ENCODE peak calls at places on chromosomes 12 and 14, in five cellular contexts. L is HCT116, S is GM23338, X is HepG2, V is suprapubic skin. D is an unnamed sample.

GRCh38 chr14:54564071-54564798 is 2.7 kb upstream of the SAMD4A start:
- DNase-seq in L (no peak), S (peak), X (peak), V (no peak), D (no peak)

GRCh38 chr12:122730215-122731014 is at the start of gene HCAR1:
- DNase-seq in L (no peak), S (no peak), X (peak), V (no peak), D (no peak)

GRCh38 chr12:106739815-106740552 is 34.5 kb upstream of the RIC8B start:
- DNase-seq in L (no peak), S (no peak), X (no peak), V (no peak), D (no peak)

GRCh38 chr12:62658910-62659309 is 192.3 kb downstream of the MON2 start:
- DNase-seq in L (no peak), S (peak), X (no peak), V (no peak), D (no peak)

GRCh38 chr14:46259536-46259935 is 392.0 kb downstream of the RPL10L start:
- DNase-seq in L (no peak), S (peak), X (no peak), V (no peak), D (no peak)

GRCh38 chr14:22651586-22651985 is 7.4 kb upstream of the OR6J1 start:
- DNase-seq in L (no peak), S (no peak), X (no peak), V (no peak), D (no peak)

GRCh38 chr12:21607701-21608100 is 3.1 kb upstream of the GYS2 start:
- DNase-seq in L (peak), S (peak), X (no peak), V (no peak), D (no peak)

GRCh38 chr12:129844662-129845061 is 59.2 kb downstream of the TMEM132D start:
- DNase-seq in L (no peak), S (no peak), X (no peak), V (no peak), D (no peak)

GRCh38 chr12:26555139-26555538 is 277.9 kb downstream of the ITPR2 start:
- DNase-seq in L (no peak), S (no peak), X (no peak), V (no peak), D (no peak)

GRCh38 chr12:62640910-62641448 is 174.4 kb downstream of the MON2 start:
- DNase-seq in L (no peak), S (no peak), X (no peak), V (no peak), D (no peak)

GRCh38 chr14:73740921-73741326 is 26.7 kb upstream of the PNMA1 start:
- DNase-seq in L (peak), S (peak), X (peak), V (no peak), D (no peak)

GRCh38 chr12:128133321-128134050 is 133.5 kb upstream of the TMEM132C start:
- DNase-seq in L (no peak), S (no peak), X (no peak), V (no peak), D (no peak)

GRCh38 chr12:1226951-1227350 is 235.9 kb downstream of the ERC1 start:
- DNase-seq in L (no peak), S (no peak), X (no peak), V (no peak), D (no peak)

GRCh38 chr14:66141733-66142132 is 344.4 kb upstream of the CCDC196 start:
- DNase-seq in L (no peak), S (no peak), X (no peak), V (no peak), D (no peak)

GRCh38 chr12:692274-692673 is 29.0 kb upstream of the NINJ2 start:
- DNase-seq in L (no peak), S (no peak), X (no peak), V (no peak), D (no peak)

GRCh38 chr12:107379852-107380567 is 286.7 kb upstream of the CRY1 start:
- DNase-seq in L (peak), S (no peak), X (peak), V (no peak), D (no peak)

DNA sequence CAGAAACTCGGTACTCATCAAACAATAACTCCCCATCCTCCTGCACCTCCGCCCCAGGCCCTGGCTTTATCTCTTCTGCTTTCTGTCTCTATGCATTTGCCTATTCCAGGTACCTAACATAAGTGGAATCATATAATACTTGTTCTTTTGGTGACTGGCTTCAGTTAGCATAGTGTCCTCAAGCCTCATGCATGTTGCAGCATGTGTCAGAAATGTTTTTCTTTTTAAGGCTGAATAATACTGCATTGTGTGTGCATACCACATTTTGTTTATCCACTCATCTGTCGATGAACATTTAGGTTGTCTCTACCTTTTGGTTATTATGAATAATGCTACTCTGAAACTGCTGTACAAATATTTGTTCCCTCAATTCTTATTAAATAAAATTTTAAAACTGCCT is 117.1 kb downstream of the KICS2 start:
- DNase-seq in L (no peak), S (no peak), X (no peak), V (no peak), D (no peak)
- TF ChIP-seq POLR2AphosphoS5 in L (no peak), S (no peak), X (no peak), V (no peak), D (no peak)

DNA sequence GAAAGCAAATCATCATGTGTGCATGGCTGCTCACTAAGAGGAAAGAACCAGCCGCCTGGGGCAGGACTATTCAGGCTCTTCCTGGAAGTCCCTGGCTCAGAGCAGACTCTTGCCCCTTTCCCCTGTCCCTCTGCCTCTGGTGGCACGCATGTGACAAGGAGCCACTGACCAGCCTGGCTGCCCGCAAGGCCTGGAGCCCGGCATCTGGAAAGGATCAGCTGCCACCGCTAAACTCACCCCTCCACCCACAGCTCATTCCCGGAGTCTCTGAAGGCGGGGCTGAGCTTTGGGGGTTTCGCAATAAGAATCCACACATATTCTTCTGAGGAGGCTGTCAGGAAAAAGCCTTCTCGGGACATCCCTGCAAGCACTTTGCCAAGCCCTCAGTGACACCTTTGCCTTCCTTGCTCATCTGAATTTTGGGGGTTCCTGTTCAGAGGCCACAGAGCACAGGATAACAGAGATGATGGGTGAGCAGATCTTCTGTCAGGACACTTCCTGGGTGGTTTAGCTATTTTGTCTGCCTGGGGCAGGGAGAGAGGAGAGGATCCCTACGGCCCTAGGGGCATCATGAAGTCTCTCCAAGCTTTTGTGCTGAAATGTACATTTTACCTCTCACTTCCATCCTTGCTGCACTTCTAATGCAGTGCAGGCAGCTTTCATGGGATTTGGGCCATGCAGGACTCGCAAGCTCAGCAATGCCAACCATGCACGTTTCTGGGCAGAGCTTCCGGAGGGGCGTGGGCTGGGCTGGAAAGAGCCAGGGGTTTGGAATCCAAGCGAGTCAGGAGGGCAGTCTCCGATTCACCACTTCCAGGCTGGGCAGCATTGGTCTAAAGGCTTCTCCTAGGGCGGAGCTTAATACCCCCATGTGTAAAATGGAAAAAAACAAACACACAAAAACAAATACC is 124.8 kb upstream of the MAP1LC3B2 start:
- DNase-seq in L (peak), S (peak), X (no peak), V (peak), D (no peak)
- TF ChIP-seq POLR2AphosphoS5 in L (peak), S (no peak), X (no peak), V (peak), D (peak)

GRCh38 chr12:108633534-108634224 is at the start of gene SELPLG:
- DNase-seq in L (no peak), S (no peak), X (no peak), V (peak), D (no peak)
- TF ChIP-seq POLR2AphosphoS5 in L (no peak), S (no peak), X (no peak), V (no peak), D (no peak)

GRCh38 chr14:75461755-75462349 is 34.0 kb downstream of the JDP2 start:
- DNase-seq in L (no peak), S (no peak), X (no peak), V (peak), D (no peak)

GRCh38 chr14:75459099-75459741 is 31.4 kb downstream of the JDP2 start:
- DNase-seq in L (no peak), S (peak), X (no peak), V (no peak), D (no peak)

GRCh38 chr14:75461303-75461702 is 33.5 kb downstream of the JDP2 start:
- DNase-seq in L (no peak), S (no peak), X (no peak), V (peak), D (no peak)

GRCh38 chr14:75459791-75460190 is 32.0 kb downstream of the JDP2 start:
- DNase-seq in L (no peak), S (no peak), X (no peak), V (no peak), D (no peak)

DNA sequence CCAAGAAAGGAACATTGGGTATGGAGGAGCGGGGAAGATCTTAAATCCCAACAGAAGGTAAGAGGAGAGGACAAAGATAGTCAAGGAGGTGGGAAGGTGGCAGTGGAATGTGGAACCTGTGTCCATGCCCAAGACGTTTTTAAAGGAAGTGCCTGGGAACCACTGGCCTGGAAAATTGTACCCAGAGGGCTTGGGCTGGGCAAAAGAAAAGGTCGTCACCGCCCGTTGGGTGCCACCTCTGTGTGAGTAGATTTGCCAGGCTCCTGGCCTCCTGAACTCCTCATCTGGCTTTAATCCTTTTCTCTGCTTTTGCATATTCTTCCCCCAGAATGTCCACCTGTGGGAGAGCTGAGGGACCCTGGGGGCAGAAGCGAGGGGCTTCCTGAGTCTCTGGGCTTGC is 32.6 kb downstream of the JDP2 start:
- DNase-seq in L (no peak), S (no peak), X (no peak), V (no peak), D (no peak)
- TF ChIP-seq POLR2AphosphoS5 in L (no peak), S (no peak), X (no peak), V (no peak), D (no peak)

GRCh38 chr12:89781161-89781560 is 72.5 kb upstream of the ATP2B1 start:
- DNase-seq in L (no peak), S (no peak), X (no peak), V (no peak), D (no peak)
- TF ChIP-seq POLR2AphosphoS5 in L (no peak), S (no peak), X (no peak), V (no peak), D (no peak)

GRCh38 chr12:116594325-116595038 is 35.3 kb downstream of the MAP1LC3B2 start:
- DNase-seq in L (no peak), S (no peak), X (no peak), V (no peak), D (no peak)
- TF ChIP-seq POLR2AphosphoS5 in L (no peak), S (no peak), X (no peak), V (no peak), D (no peak)

GRCh38 chr12:76864791-76865400 is 13.9 kb downstream of the CSRP2 start:
- DNase-seq in L (no peak), S (no peak), X (no peak), V (no peak), D (no peak)

GRCh38 chr12:76863811-76864210 is 15.0 kb downstream of the CSRP2 start:
- DNase-seq in L (no peak), S (no peak), X (no peak), V (no peak), D (no peak)

GRCh38 chr12:76866146-76866545 is 12.7 kb downstream of the CSRP2 start:
- DNase-seq in L (no peak), S (peak), X (no peak), V (no peak), D (no peak)

GRCh38 chr12:76860301-76860700 is 18.5 kb downstream of the CSRP2 start:
- DNase-seq in L (no peak), S (no peak), X (no peak), V (no peak), D (no peak)

DNA sequence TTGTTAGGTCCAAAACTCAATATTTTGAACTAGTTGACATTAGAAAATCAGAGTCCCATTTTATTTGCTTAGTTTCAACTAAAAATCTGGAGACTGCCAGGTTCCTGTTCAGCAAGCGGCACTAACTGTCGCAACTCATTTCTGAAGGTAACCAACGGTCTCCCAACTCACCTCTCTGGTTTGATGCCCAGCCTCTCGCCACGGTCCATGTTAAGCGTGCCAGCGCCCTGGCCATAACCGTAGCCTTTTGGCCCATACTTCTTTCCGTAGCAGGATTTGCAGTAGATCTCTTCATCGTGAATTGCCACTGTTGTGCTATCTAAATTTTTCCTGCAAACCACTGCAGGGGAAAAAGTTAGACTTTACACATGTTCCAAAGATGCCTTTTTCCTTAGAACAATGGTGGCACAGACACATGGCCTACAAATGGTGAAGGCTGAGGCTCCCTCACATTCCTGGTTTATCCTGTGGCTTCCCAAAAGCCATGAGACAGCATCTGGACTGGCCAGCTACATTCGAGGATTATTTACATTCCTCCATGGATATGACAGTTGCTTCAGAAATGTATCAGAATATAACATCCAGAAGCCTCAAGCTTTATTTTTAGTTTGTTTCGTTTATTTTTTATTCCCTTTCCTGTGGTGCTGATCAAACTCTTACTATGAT is 15.7 kb downstream of the CSRP2 start:
- DNase-seq in L (no peak), S (no peak), X (no peak), V (no peak), D (no peak)
- TF ChIP-seq POLR2AphosphoS5 in L (no peak), S (no peak), X (no peak), V (no peak), D (no peak)

GRCh38 chr14:89484445-89484844 is 67.4 kb upstream of the FOXN3 start:
- DNase-seq in L (no peak), S (no peak), X (no peak), V (no peak), D (no peak)
- TF ChIP-seq POLR2AphosphoS5 in L (no peak), S (no peak), X (no peak), V (no peak), D (no peak)

D was measured in vagina.